ENCODE peak calls at places on chromosomes 7 and 10, in eight cellular contexts. N is GM12878, B is GM12865, S is AG09319, G is right lobe of liver, A is cardiac muscle cell, C is RWPE1, W is fibroblast of mammary gland. U is an unnamed sample.

GRCh38 chr7:54992876-54993490 is 25.8 kb upstream of the EGFR start:
- DNase-seq in N (no peak), B (no peak), S (no peak), G (no peak), A (peak), C (no peak), W (peak), U (no peak)

GRCh38 chr10:121771957-121772356 is 155.9 kb downstream of the ATE1 start:
- DNase-seq in N (no peak), B (no peak), S (no peak), G (no peak), A (peak), C (no peak), W (peak), U (no peak)

GRCh38 chr7:64098-64521 is 128.3 kb upstream of the FAM20C start:
- DNase-seq in N (no peak), B (peak), S (peak), G (peak), A (peak), C (peak), W (peak), U (peak)

GRCh38 chr10:116845823-116846222 is 3.5 kb upstream of the ENO4 start:
- DNase-seq in N (no peak), B (no peak), S (no peak), G (no peak), A (no peak), C (no peak), W (no peak), U (no peak)

GRCh38 chr10:79608505-79609375 is 2.0 kb upstream of the SFTPA1 start:
- DNase-seq in N (no peak), B (peak), S (no peak), G (peak), A (peak), C (peak), W (peak), U (no peak)

GRCh38 chr7:129768614-129769399 is 157.3 kb downstream of the NRF1 start:
- DNase-seq in N (no peak), B (no peak), S (no peak), G (no peak), A (no peak), C (no peak), W (no peak), U (no peak)

GRCh38 chr10:78756604-78757442 is 311.9 kb upstream of the ZMIZ1 start:
- DNase-seq in N (no peak), B (no peak), S (peak), G (peak), A (peak), C (peak), W (peak), U (peak)

GRCh38 chr7:132738254-132738653 is 162.0 kb upstream of the PLXNA4 start:
- DNase-seq in N (no peak), B (no peak), S (peak), G (no peak), A (peak), C (peak), W (peak), U (no peak)

GRCh38 chr10:70920519-70920918 is 32.2 kb upstream of the PCBD1 start:
- DNase-seq in N (no peak), B (no peak), S (no peak), G (no peak), A (no peak), C (peak), W (no peak), U (no peak)

GRCh38 chr7:22295402-22296264 is 61.3 kb downstream of the RAPGEF5 start:
- DNase-seq in N (no peak), B (no peak), S (no peak), G (no peak), A (peak), C (no peak), W (peak), U (no peak)

GRCh38 chr7:2313450-2314208 is 612 bp downstream of the SNX8 start:
- DNase-seq in N (no peak), B (peak), S (no peak), G (no peak), A (no peak), C (no peak), W (no peak), U (no peak)

GRCh38 chr10:91381562-91381923 is 28.6 kb upstream of the HECTD2 start:
- DNase-seq in N (no peak), B (no peak), S (no peak), G (no peak), A (peak), C (no peak), W (no peak), U (peak)

GRCh38 chr10:80466724-80467326 is 12.7 kb downstream of the TSPAN14 start:
- DNase-seq in N (no peak), B (no peak), S (no peak), G (no peak), A (no peak), C (no peak), W (no peak), U (no peak)

GRCh38 chr7:151869457-151869856 is 7.5 kb downstream of the PRKAG2 start:
- DNase-seq in N (no peak), B (no peak), S (no peak), G (no peak), A (no peak), C (no peak), W (no peak), U (peak)

GRCh38 chr7:73769481-73770001 is 529 bp downstream of the CLDN3 start:
- DNase-seq in N (no peak), B (no peak), S (no peak), G (no peak), A (no peak), C (no peak), W (no peak), U (no peak)

GRCh38 chr7:140972876-140973829 is 41.6 kb downstream of the MRPS33 start:
- DNase-seq in N (no peak), B (no peak), S (no peak), G (no peak), A (peak), C (no peak), W (peak), U (no peak)

GRCh38 chr7:95933618-95934017 is 161.3 kb downstream of the DYNC1I1 start:
- DNase-seq in N (no peak), B (no peak), S (no peak), G (no peak), A (no peak), C (no peak), W (no peak), U (no peak)

GRCh38 chr7:80918909-80919721 is at the start of gene SEMA3C:
- DNase-seq in N (no peak), B (no peak), S (peak), G (peak), A (peak), C (peak), W (peak), U (peak)

GRCh38 chr10:52322941-52323340 is 8.9 kb downstream of the DKK1 start:
- DNase-seq in N (no peak), B (no peak), S (no peak), G (no peak), A (no peak), C (no peak), W (peak), U (no peak)

DNA sequence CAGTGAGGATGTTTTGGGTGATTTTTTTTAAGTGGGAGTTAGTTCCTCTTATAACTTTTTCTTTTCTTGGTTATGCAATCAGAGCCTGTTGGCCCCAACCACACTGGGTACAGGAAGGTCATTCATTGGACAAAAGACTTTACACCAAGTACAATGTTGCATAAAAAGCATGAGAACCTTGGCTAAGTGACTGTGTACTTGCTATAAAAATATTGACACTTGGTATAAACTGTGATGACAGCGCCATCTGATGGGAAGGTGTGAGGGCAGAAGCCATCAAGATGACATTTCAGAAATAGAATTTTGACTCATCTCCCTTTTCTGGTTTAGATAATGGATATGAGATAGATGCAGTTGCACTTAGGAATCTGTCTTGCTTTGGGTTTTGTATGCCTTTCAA is 126.4 kb upstream of the CCDC6 start:
- DNase-seq in N (peak), B (peak), S (peak), G (peak), A (peak), C (peak), W (peak), U (no peak)
- TF ChIP-seq CTCF in N (peak), B (peak), S (peak), G (peak), A (peak), C (peak), W (peak), U (peak)

DNA sequence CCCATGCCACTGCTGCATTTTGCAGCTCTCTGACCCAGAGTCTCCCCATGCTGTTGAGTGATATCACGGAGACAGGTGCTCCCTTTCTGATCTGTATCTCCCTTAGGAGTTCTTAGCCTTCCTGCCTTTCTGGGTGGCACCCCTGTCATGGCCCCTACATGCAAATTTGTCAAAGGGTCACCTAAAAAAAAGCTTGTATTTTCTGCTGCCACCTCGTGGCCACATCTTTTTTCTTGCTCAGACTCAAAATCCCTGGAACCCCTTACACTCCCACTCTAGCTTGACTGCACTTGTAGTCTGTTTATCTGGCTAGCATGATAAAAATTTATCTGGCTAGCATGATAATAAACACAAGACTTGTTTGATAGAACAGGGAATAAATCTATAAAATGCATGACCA is 809.1 kb downstream of the SORCS1 start:
- DNase-seq in N (no peak), B (peak), S (no peak), G (no peak), A (peak), C (no peak), W (peak), U (no peak)
- TF ChIP-seq CTCF in N (peak), B (no peak), S (peak), G (peak), A (peak), C (no peak), W (peak), U (no peak)

GRCh38 chr10:33334839-33335549 is 527 bp upstream of the NRP1 start:
- DNase-seq in N (no peak), B (peak), S (peak), G (peak), A (peak), C (peak), W (peak), U (peak)
- TF ChIP-seq CTCF in N (peak), B (no peak), S (peak), G (peak), A (peak), C (peak), W (peak), U (peak)

GRCh38 chr7:11835260-11835659 is 3.3 kb upstream of the THSD7A start:
- DNase-seq in N (no peak), B (no peak), S (no peak), G (no peak), A (peak), C (no peak), W (no peak), U (no peak)
- TF ChIP-seq CTCF in N (peak), B (no peak), S (peak), G (peak), A (peak), C (peak), W (peak), U (peak)

GRCh38 chr7:107152011-107152410 is 16.8 kb upstream of the HBP1 start:
- DNase-seq in N (no peak), B (no peak), S (no peak), G (no peak), A (peak), C (peak), W (peak), U (no peak)
- TF ChIP-seq CTCF in N (no peak), B (no peak), S (no peak), G (no peak), A (no peak), C (no peak), W (peak), U (no peak)

GRCh38 chr7:105178928-105179541 is 165.0 kb downstream of the KMT2E start:
- DNase-seq in N (no peak), B (no peak), S (no peak), G (no peak), A (peak), C (no peak), W (no peak), U (no peak)
- TF ChIP-seq CTCF in N (no peak), B (no peak), S (no peak), G (no peak), A (no peak), C (no peak), W (no peak), U (no peak)

GRCh38 chr10:31132681-31133239 is 101.1 kb upstream of the ZNF438 start:
- DNase-seq in N (no peak), B (no peak), S (no peak), G (no peak), A (no peak), C (no peak), W (no peak), U (no peak)

GRCh38 chr10:31133628-31134302 is 102.1 kb upstream of the ZNF438 start:
- DNase-seq in N (peak), B (peak), S (no peak), G (peak), A (peak), C (peak), W (peak), U (peak)

GRCh38 chr10:31133251-31133627 is 101.6 kb upstream of the ZNF438 start:
- DNase-seq in N (no peak), B (no peak), S (no peak), G (no peak), A (no peak), C (no peak), W (no peak), U (no peak)

GRCh38 chr10:31136386-31136785 is 104.7 kb upstream of the ZNF438 start:
- DNase-seq in N (no peak), B (no peak), S (no peak), G (no peak), A (no peak), C (no peak), W (no peak), U (no peak)

GRCh38 chr10:31134303-31134928 is 102.8 kb upstream of the ZNF438 start:
- DNase-seq in N (peak), B (peak), S (no peak), G (no peak), A (peak), C (peak), W (peak), U (no peak)
- TF ChIP-seq CTCF in N (no peak), B (no peak), S (no peak), G (no peak), A (no peak), C (no peak), W (no peak), U (no peak)

GRCh38 chr10:11959966-11960365 is 82.6 kb downstream of the UPF2 start:
- DNase-seq in N (no peak), B (no peak), S (no peak), G (no peak), A (no peak), C (no peak), W (no peak), U (no peak)
- TF ChIP-seq CTCF in N (no peak), B (no peak), S (no peak), G (peak), A (no peak), C (no peak), W (no peak), U (no peak)

GRCh38 chr7:148535227-148535626 is 55.3 kb upstream of the C7orf33 start:
- DNase-seq in N (no peak), B (peak), S (no peak), G (no peak), A (peak), C (no peak), W (peak), U (no peak)
- TF ChIP-seq CTCF in N (peak), B (no peak), S (no peak), G (no peak), A (peak), C (no peak), W (no peak), U (no peak)

U was measured in left ventricle myocardium inferior.